ENCODE peak calls at places on chromosomes 11 and 22, in eight cellular contexts. N, V, F, A, K, T, Y and I are unnamed samples.

GRCh38 chr11:115616941-115617340 is 112.7 kb upstream of the CADM1 start:
- DNase-seq in N (no peak), F (no peak), K (peak; percentile 52), A (no peak), V (no peak), T (no peak), Y (peak; percentile 18), I (no peak)

GRCh38 chr11:19185516-19186052 is 16.2 kb downstream of the CSRP3 start:
- DNase-seq in N (no peak), K (no peak), F (no peak), V (no peak), Y (no peak), T (no peak), A (no peak), I (no peak)

GRCh38 chr11:2103666-2104523 is 35.3 kb downstream of the IGF2 start:
- DNase-seq in F (no peak), A (no peak), K (no peak), N (peak; percentile 31), T (no peak), Y (no peak), V (no peak), I (no peak)

GRCh38 chr22:29654420-29654819 is 51.0 kb downstream of the NF2 start:
- DNase-seq in F (no peak), T (no peak), A (no peak), N (no peak), Y (no peak), K (no peak), V (no peak), I (no peak)

GRCh38 chr11:77505956-77506355 is 32.1 kb upstream of the PAK1 start:
- DNase-seq in T (no peak), V (no peak), F (no peak), N (no peak), A (no peak), K (no peak), Y (no peak), I (no peak)

GRCh38 chr11:77823775-77824174 is 2.8 kb downstream of the AAMDC start:
- DNase-seq in Y (no peak), T (no peak), N (no peak), A (no peak), K (no peak), V (no peak), F (no peak), I (no peak)

GRCh38 chr11:72741849-72742521 is 10.2 kb downstream of the ARAP1 start:
- DNase-seq in F (no peak), A (no peak), Y (no peak), K (no peak), V (no peak), T (no peak), N (no peak), I (no peak)

GRCh38 chr22:45529966-45530575 is 27.4 kb downstream of the FBLN1 start:
- DNase-seq in Y (no peak), T (no peak), A (no peak), N (no peak), K (no peak), F (no peak), V (no peak), I (no peak)

GRCh38 chr11:5449023-5449422 is at the start of gene OR51I2:
- DNase-seq in T (no peak), V (no peak), A (no peak), F (no peak), Y (no peak), K (no peak), N (no peak), I (no peak)

GRCh38 chr11:109421981-109422590 is at the start of gene C11orf87:
- DNase-seq in T (no peak), A (no peak), V (no peak), Y (no peak), K (peak; percentile 67), N (no peak), F (peak; percentile 16), I (no peak)

GRCh38 chr11:119061256-119061655 is 4.3 kb upstream of the HYOU1 start:
- DNase-seq in V (no peak), A (no peak), K (no peak), N (no peak), F (no peak), T (no peak), Y (no peak), I (no peak)

GRCh38 chr11:130945945-130946344 is 29.7 kb upstream of the SNX19 start:
- DNase-seq in V (peak; percentile 34), Y (peak; percentile 77), K (no peak), A (no peak), N (no peak), F (no peak), T (no peak), I (no peak)

GRCh38 chr11:128463386-128463829 is 124.0 kb downstream of the ETS1 start:
- DNase-seq in N (no peak), A (no peak), T (no peak), F (no peak), Y (peak; percentile 98), V (no peak), K (no peak), I (no peak)

GRCh38 chr22:17917490-17917983 is 106.8 kb downstream of the MICAL3 start:
- DNase-seq in A (no peak), N (no peak), V (no peak), T (no peak), K (no peak), Y (no peak), F (no peak), I (no peak)

GRCh38 chr22:31328545-31328960 is 17.6 kb downstream of the PATZ1 start:
- DNase-seq in K (no peak), N (no peak), T (no peak), V (no peak), F (no peak), Y (no peak), A (no peak), I (no peak)

GRCh38 chr11:117823941-117824420 is 563 bp downstream of the FXYD2 start:
- DNase-seq in F (no peak), T (no peak), K (no peak), Y (no peak), A (no peak), V (no peak), N (peak; percentile 76), I (no peak)

GRCh38 chr22:48517039-48518030 is 1310.3 kb downstream of the BRD1 start:
- DNase-seq in T (no peak), V (no peak), A (peak; percentile 68), Y (no peak), N (no peak), K (no peak), F (peak; percentile 68), I (no peak)

GRCh38 chr22:31707519-31707918 is 42.4 kb downstream of the PRR14L start:
- DNase-seq in V (no peak), F (no peak), Y (no peak), A (no peak), T (no peak), N (no peak), K (no peak), I (no peak)

GRCh38 chr22:25509391-25509791 is 55.1 kb upstream of the GRK3 start:
- DNase-seq in N (no peak), K (no peak), Y (no peak), T (no peak), F (no peak), A (no peak), V (peak; percentile 42), I (no peak)

GRCh38 chr22:36541831-36542391 is 12.9 kb upstream of the EIF3D start:
- DNase-seq in N (no peak), F (no peak), K (no peak), A (no peak), Y (peak; percentile 81), T (no peak), V (peak; percentile 50), I (peak; percentile 98)

GRCh38 chr11:69280451-69280850 is 13.5 kb upstream of the MYEOV start:
- DNase-seq in T (no peak), Y (peak; percentile 60), K (no peak), A (no peak), F (no peak), V (no peak), N (no peak), I (no peak)

GRCh38 chr11:111370902-111371578 is 8.0 kb downstream of the POU2AF1 start:
- DNase-seq in N (no peak), A (no peak), T (no peak), K (no peak), F (no peak), V (no peak), Y (no peak), I (no peak)

GRCh38 chr11:128776434-128777284 is 82.8 kb downstream of the FLI1 start:
- DNase-seq in N (peak; percentile 58), A (no peak), K (peak; percentile 78), Y (peak; percentile 59), T (no peak), F (peak; percentile 70), V (no peak), I (peak; percentile 22)

GRCh38 chr11:3865388-3866193 is 10.1 kb downstream of the STIM1 start:
- DNase-seq in V (no peak), T (no peak), Y (peak; percentile 43), N (no peak), K (no peak), F (no peak), A (no peak), I (no peak)

GRCh38 chr11:104534268-104534667 is 364.0 kb downstream of the CASP12 start:
- DNase-seq in V (no peak), T (no peak), N (no peak), Y (peak; percentile 79), F (no peak), A (no peak), K (no peak), I (no peak)